ENCODE peak calls at places on chromosomes 4 and X, in eight cellular contexts. One of them, this sample, is unnamed.
A peak's percentile ranks its signal among the peaks of the same experiment; 100 is the strongest.

GRCh38 chr4:89681219-89681618 is 155.7 kb downstream of the SNCA start:
- DNase-seq in ovary: no peak
- DNase-seq in breast epithelium: no peak
- DNase-seq in GM23248: no peak
- DNase-seq in hepatocyte: peak; percentile 66
- DNase-seq in HCT116: peak; percentile 48
- DNase-seq in effector memory CD4-positive, alpha-beta T cell: no peak
- DNase-seq in kidney: no peak
- DNase-seq in this sample: no peak

GRCh38 chr4:190020790-190021717 is 6.0 kb downstream of the FRG2 start:
- DNase-seq in ovary: no peak
- DNase-seq in breast epithelium: peak; percentile 32
- DNase-seq in GM23248: peak; percentile 59
- DNase-seq in hepatocyte: peak; percentile 61
- DNase-seq in HCT116: no peak
- DNase-seq in effector memory CD4-positive, alpha-beta T cell: no peak
- DNase-seq in kidney: peak; percentile 78
- DNase-seq in this sample: no peak

GRCh38 chr4:151296227-151296626 is 19.3 kb downstream of the PRSS48 start:
- DNase-seq in ovary: no peak
- DNase-seq in breast epithelium: no peak
- DNase-seq in GM23248: no peak
- DNase-seq in hepatocyte: no peak
- DNase-seq in HCT116: no peak
- DNase-seq in effector memory CD4-positive, alpha-beta T cell: no peak
- DNase-seq in kidney: no peak
- DNase-seq in this sample: no peak

GRCh38 chr4:64334964-64335363 is 74.3 kb downstream of the TECRL start:
- DNase-seq in ovary: no peak
- DNase-seq in breast epithelium: no peak
- DNase-seq in GM23248: no peak
- DNase-seq in hepatocyte: no peak
- DNase-seq in HCT116: no peak
- DNase-seq in effector memory CD4-positive, alpha-beta T cell: no peak
- DNase-seq in kidney: no peak
- DNase-seq in this sample: no peak

GRCh38 chr4:39841894-39842293 is 135.8 kb downstream of the PDS5A start:
- DNase-seq in ovary: no peak
- DNase-seq in breast epithelium: no peak
- DNase-seq in GM23248: no peak
- DNase-seq in hepatocyte: no peak
- DNase-seq in HCT116: no peak
- DNase-seq in effector memory CD4-positive, alpha-beta T cell: no peak
- DNase-seq in kidney: no peak
- DNase-seq in this sample: no peak

GRCh38 chr4:123479944-123480343 is 83.3 kb downstream of the SPRY1 start:
- DNase-seq in ovary: no peak
- DNase-seq in breast epithelium: no peak
- DNase-seq in GM23248: peak; percentile 12
- DNase-seq in hepatocyte: peak; percentile 65
- DNase-seq in HCT116: no peak
- DNase-seq in effector memory CD4-positive, alpha-beta T cell: no peak
- DNase-seq in kidney: no peak
- DNase-seq in this sample: no peak

GRCh38 chr4:2968381-2968780 is 5.0 kb downstream of the GRK4 start:
- DNase-seq in ovary: no peak
- DNase-seq in breast epithelium: no peak
- DNase-seq in GM23248: no peak
- DNase-seq in hepatocyte: no peak
- DNase-seq in HCT116: no peak
- DNase-seq in effector memory CD4-positive, alpha-beta T cell: no peak
- DNase-seq in kidney: no peak
- DNase-seq in this sample: no peak

GRCh38 chr4:107366016-107366415 is 329.9 kb upstream of the DKK2 start:
- DNase-seq in ovary: no peak
- DNase-seq in breast epithelium: no peak
- DNase-seq in GM23248: no peak
- DNase-seq in hepatocyte: no peak
- DNase-seq in HCT116: no peak
- DNase-seq in effector memory CD4-positive, alpha-beta T cell: no peak
- DNase-seq in kidney: no peak
- DNase-seq in this sample: no peak

GRCh38 chr4:124713213-124713592 is 671 bp upstream of the ANKRD50 start:
- DNase-seq in ovary: peak; percentile 73
- DNase-seq in breast epithelium: peak; percentile 50
- DNase-seq in GM23248: peak; percentile 84
- DNase-seq in hepatocyte: peak; percentile 84
- DNase-seq in HCT116: peak; percentile 79
- DNase-seq in effector memory CD4-positive, alpha-beta T cell: no peak
- DNase-seq in kidney: peak; percentile 86
- DNase-seq in this sample: peak; percentile 2

GRCh38 chrX:19670854-19671620 is 155.7 kb upstream of the MAP3K15 start:
- DNase-seq in ovary: peak; percentile 27
- DNase-seq in breast epithelium: peak; percentile 22
- DNase-seq in GM23248: peak; percentile 85
- DNase-seq in hepatocyte: peak; percentile 50
- DNase-seq in HCT116: peak; percentile 79
- DNase-seq in effector memory CD4-positive, alpha-beta T cell: no peak
- DNase-seq in kidney: peak; percentile 70
- DNase-seq in this sample: no peak

GRCh38 chrX:154908821-154909220 is 22.7 kb downstream of the F8A1 start:
- DNase-seq in ovary: no peak
- DNase-seq in breast epithelium: no peak
- DNase-seq in GM23248: no peak
- DNase-seq in hepatocyte: no peak
- DNase-seq in HCT116: no peak
- DNase-seq in effector memory CD4-positive, alpha-beta T cell: no peak
- DNase-seq in kidney: no peak
- DNase-seq in this sample: no peak

GRCh38 chr4:99219072-99219471 is at the start of gene ADH6:
- DNase-seq in ovary: no peak
- DNase-seq in breast epithelium: no peak
- DNase-seq in GM23248: no peak
- DNase-seq in hepatocyte: peak; percentile 70
- DNase-seq in HCT116: no peak
- DNase-seq in effector memory CD4-positive, alpha-beta T cell: no peak
- DNase-seq in kidney: no peak
- DNase-seq in this sample: no peak

GRCh38 chr4:15920723-15921591 is 17.6 kb downstream of the FGFBP1 start:
- DNase-seq in ovary: no peak
- DNase-seq in breast epithelium: peak; percentile 23
- DNase-seq in GM23248: peak; percentile 94
- DNase-seq in hepatocyte: peak; percentile 54
- DNase-seq in HCT116: peak; percentile 89
- DNase-seq in effector memory CD4-positive, alpha-beta T cell: no peak
- DNase-seq in kidney: peak; percentile 90
- DNase-seq in this sample: no peak

GRCh38 chr4:72846280-72847111 is 223.0 kb downstream of the COX18 start:
- DNase-seq in ovary: no peak
- DNase-seq in breast epithelium: no peak
- DNase-seq in GM23248: peak; percentile 17
- DNase-seq in hepatocyte: peak; percentile 48
- DNase-seq in HCT116: no peak
- DNase-seq in effector memory CD4-positive, alpha-beta T cell: no peak
- DNase-seq in kidney: no peak
- DNase-seq in this sample: no peak
- H3K4me3 ChIP-seq in ovary: no peak overlapping the region
- H3K4me3 ChIP-seq in breast epithelium: no peak overlapping the region
- H3K4me3 ChIP-seq in GM23248: no peak overlapping the region
- H3K4me3 ChIP-seq in hepatocyte: no peak overlapping the region
- H3K4me3 ChIP-seq in HCT116: no peak overlapping the region
- H3K4me3 ChIP-seq in effector memory CD4-positive, alpha-beta T cell: no peak overlapping the region
- H3K4me3 ChIP-seq in kidney: no peak overlapping the region
- H3K4me3 ChIP-seq in this sample: no peak overlapping the region

GRCh38 chr4:185143596-185143969 is 517 bp downstream of the SLC25A4 start:
- DNase-seq in ovary: peak; percentile 44
- DNase-seq in breast epithelium: peak; percentile 59
- DNase-seq in GM23248: peak; percentile 55
- DNase-seq in hepatocyte: peak; percentile 50
- DNase-seq in HCT116: no peak
- DNase-seq in effector memory CD4-positive, alpha-beta T cell: no peak
- DNase-seq in kidney: peak; percentile 78
- DNase-seq in this sample: no peak

GRCh38 chr4:185141777-185142176 is 1.3 kb upstream of the SLC25A4 start:
- DNase-seq in ovary: no peak
- DNase-seq in breast epithelium: no peak
- DNase-seq in GM23248: no peak
- DNase-seq in hepatocyte: peak; percentile 12
- DNase-seq in HCT116: no peak
- DNase-seq in effector memory CD4-positive, alpha-beta T cell: no peak
- DNase-seq in kidney: no peak
- DNase-seq in this sample: no peak

GRCh38 chr4:185144601-185145240 is 1.7 kb downstream of the SLC25A4 start:
- DNase-seq in ovary: no peak
- DNase-seq in breast epithelium: no peak
- DNase-seq in GM23248: no peak
- DNase-seq in hepatocyte: no peak
- DNase-seq in HCT116: no peak
- DNase-seq in effector memory CD4-positive, alpha-beta T cell: no peak
- DNase-seq in kidney: no peak
- DNase-seq in this sample: no peak

GRCh38 chr4:185142911-185143595 is at the start of gene SLC25A4:
- DNase-seq in ovary: peak; percentile 86
- DNase-seq in breast epithelium: peak; percentile 72
- DNase-seq in GM23248: peak; percentile 85
- DNase-seq in hepatocyte: peak; percentile 93
- DNase-seq in HCT116: peak; percentile 28
- DNase-seq in effector memory CD4-positive, alpha-beta T cell: peak; percentile 71
- DNase-seq in kidney: peak; percentile 95
- DNase-seq in this sample: peak; percentile 76

GRCh38 chr4:185142563-185142910 is 529 bp upstream of the SLC25A4 start:
- DNase-seq in ovary: no peak
- DNase-seq in breast epithelium: no peak
- DNase-seq in GM23248: no peak
- DNase-seq in hepatocyte: no peak
- DNase-seq in HCT116: no peak
- DNase-seq in effector memory CD4-positive, alpha-beta T cell: no peak
- DNase-seq in kidney: no peak
- DNase-seq in this sample: no peak
- H3K27ac ChIP-seq in ovary: peak overlapping the region; percentile 25
- H3K27ac ChIP-seq in breast epithelium: peak overlapping the region; percentile 76
- H3K27ac ChIP-seq in GM23248: no peak overlapping the region
- H3K27ac ChIP-seq in hepatocyte: peak overlapping the region; percentile 90
- H3K27ac ChIP-seq in HCT116: peak overlapping the region; percentile 42
- H3K27ac ChIP-seq in effector memory CD4-positive, alpha-beta T cell: peak overlapping the region; percentile 22
- H3K27ac ChIP-seq in kidney: peak overlapping the region; percentile 87
- H3K27ac ChIP-seq in this sample: peak overlapping the region; percentile 23

GRCh38 chrX:39338583-39338982 is 537.3 kb downstream of the MID1IP1 start:
- DNase-seq in ovary: no peak
- DNase-seq in breast epithelium: no peak
- DNase-seq in GM23248: no peak
- DNase-seq in hepatocyte: no peak
- DNase-seq in HCT116: no peak
- DNase-seq in effector memory CD4-positive, alpha-beta T cell: no peak
- DNase-seq in kidney: no peak
- DNase-seq in this sample: no peak

GRCh38 chrX:39331062-39331704 is 529.9 kb downstream of the MID1IP1 start:
- DNase-seq in ovary: no peak
- DNase-seq in breast epithelium: no peak
- DNase-seq in GM23248: no peak
- DNase-seq in hepatocyte: no peak
- DNase-seq in HCT116: no peak
- DNase-seq in effector memory CD4-positive, alpha-beta T cell: no peak
- DNase-seq in kidney: no peak
- DNase-seq in this sample: no peak

GRCh38 chrX:39337461-39337860 is 536.2 kb downstream of the MID1IP1 start:
- DNase-seq in ovary: no peak
- DNase-seq in breast epithelium: no peak
- DNase-seq in GM23248: no peak
- DNase-seq in hepatocyte: no peak
- DNase-seq in HCT116: no peak
- DNase-seq in effector memory CD4-positive, alpha-beta T cell: no peak
- DNase-seq in kidney: no peak
- DNase-seq in this sample: no peak

GRCh38 chrX:39336709-39337294 is 535.5 kb downstream of the MID1IP1 start:
- DNase-seq in ovary: peak; percentile 56
- DNase-seq in breast epithelium: no peak
- DNase-seq in GM23248: peak; percentile 0
- DNase-seq in hepatocyte: peak; percentile 51
- DNase-seq in HCT116: no peak
- DNase-seq in effector memory CD4-positive, alpha-beta T cell: no peak
- DNase-seq in kidney: no peak
- DNase-seq in this sample: peak; percentile 28

GRCh38 chrX:39335447-39336235 is 534.4 kb downstream of the MID1IP1 start:
- DNase-seq in ovary: no peak
- DNase-seq in breast epithelium: peak; percentile 47
- DNase-seq in GM23248: no peak
- DNase-seq in hepatocyte: peak; percentile 39
- DNase-seq in HCT116: no peak
- DNase-seq in effector memory CD4-positive, alpha-beta T cell: no peak
- DNase-seq in kidney: no peak
- DNase-seq in this sample: no peak
- H3K4me1 ChIP-seq in ovary: peaks cover 4% of the 10 kb centered on the region
- H3K4me1 ChIP-seq in breast epithelium: no peaks in the 10 kb centered on the region
- H3K4me1 ChIP-seq in GM23248: no peaks in the 10 kb centered on the region
- H3K4me1 ChIP-seq in hepatocyte: peaks cover 20% of the 10 kb centered on the region
- H3K4me1 ChIP-seq in HCT116: no peaks in the 10 kb centered on the region
- H3K4me1 ChIP-seq in effector memory CD4-positive, alpha-beta T cell: peaks cover 13% of the 10 kb centered on the region
- H3K4me1 ChIP-seq in kidney: no peaks in the 10 kb centered on the region
- H3K4me1 ChIP-seq in this sample: peaks cover 37% of the 10 kb centered on the region

GRCh38 chr4:17494833-17495232 is 17.1 kb downstream of the QDPR start:
- DNase-seq in ovary: no peak
- DNase-seq in breast epithelium: no peak
- DNase-seq in GM23248: no peak
- DNase-seq in hepatocyte: no peak
- DNase-seq in HCT116: no peak
- DNase-seq in effector memory CD4-positive, alpha-beta T cell: no peak
- DNase-seq in kidney: no peak
- DNase-seq in this sample: no peak

GRCh38 chr4:17492058-17492741 is 19.7 kb downstream of the QDPR start:
- DNase-seq in ovary: no peak
- DNase-seq in breast epithelium: no peak
- DNase-seq in GM23248: no peak
- DNase-seq in hepatocyte: no peak
- DNase-seq in HCT116: no peak
- DNase-seq in effector memory CD4-positive, alpha-beta T cell: no peak
- DNase-seq in kidney: no peak
- DNase-seq in this sample: no peak

GRCh38 chr4:17493629-17494028 is 18.3 kb downstream of the QDPR start:
- DNase-seq in ovary: no peak
- DNase-seq in breast epithelium: no peak
- DNase-seq in GM23248: no peak
- DNase-seq in hepatocyte: no peak
- DNase-seq in HCT116: no peak
- DNase-seq in effector memory CD4-positive, alpha-beta T cell: no peak
- DNase-seq in kidney: no peak
- DNase-seq in this sample: no peak

GRCh38 chr4:17492876-17493275 is 19.0 kb downstream of the QDPR start:
- DNase-seq in ovary: no peak
- DNase-seq in breast epithelium: no peak
- DNase-seq in GM23248: no peak
- DNase-seq in hepatocyte: no peak
- DNase-seq in HCT116: no peak
- DNase-seq in effector memory CD4-positive, alpha-beta T cell: no peak
- DNase-seq in kidney: no peak
- DNase-seq in this sample: no peak

DNA sequence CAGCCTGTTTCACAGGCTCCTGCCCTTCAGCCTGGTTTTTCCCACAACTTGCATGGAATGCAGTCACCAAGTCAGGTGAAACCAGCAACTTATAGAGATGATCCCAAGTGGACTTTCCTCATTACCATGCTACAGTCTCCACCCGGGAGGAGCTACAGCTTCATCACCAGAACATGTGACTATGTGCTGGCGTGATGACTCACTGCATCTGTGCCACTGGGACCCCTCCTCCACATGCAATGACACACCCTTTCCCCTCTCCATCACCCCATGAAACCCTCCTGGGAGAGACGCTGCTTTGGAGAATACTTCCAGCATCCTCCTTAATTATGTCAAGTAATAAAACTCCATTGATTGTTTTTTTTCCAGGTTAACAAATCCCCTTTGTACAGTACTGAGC is 17.6 kb downstream of the QDPR start:
- DNase-seq in ovary: no peak
- DNase-seq in breast epithelium: no peak
- DNase-seq in GM23248: peak; percentile 82
- DNase-seq in hepatocyte: peak; percentile 72
- DNase-seq in HCT116: no peak
- DNase-seq in effector memory CD4-positive, alpha-beta T cell: no peak
- DNase-seq in kidney: no peak
- DNase-seq in this sample: no peak
- H3K4me3 ChIP-seq in ovary: no peak overlapping the region
- H3K4me3 ChIP-seq in breast epithelium: no peak overlapping the region
- H3K4me3 ChIP-seq in GM23248: no peak overlapping the region
- H3K4me3 ChIP-seq in hepatocyte: no peak overlapping the region
- H3K4me3 ChIP-seq in HCT116: no peak overlapping the region
- H3K4me3 ChIP-seq in effector memory CD4-positive, alpha-beta T cell: no peak overlapping the region
- H3K4me3 ChIP-seq in kidney: no peak overlapping the region
- H3K4me3 ChIP-seq in this sample: no peak overlapping the region